ENCODE peak calls at places on chromosomes 11 and 22, in five cellular contexts. E, O, C, I and M are unnamed samples.

GRCh38 chr11:65953471-65953870 is 8.1 kb upstream of the SART1 start:
- DNase-seq in C (no peak), O (no peak), E (no peak), I (no peak), M (no peak)

GRCh38 chr22:30245181-30245984 is 1.2 kb downstream of the LIF start:
- DNase-seq in I (peak; percentile 36), O (no peak), C (no peak), E (no peak), M (no peak)

GRCh38 chr11:34256591-34256990 is 101.2 kb downstream of the ABTB2 start:
- DNase-seq in E (no peak), C (no peak), I (no peak), O (no peak), M (no peak)

GRCh38 chr11:134945993-134946392 is 534.0 kb upstream of the B3GAT1 start:
- DNase-seq in C (no peak), I (no peak), E (no peak), O (peak; percentile 38), M (no peak)

GRCh38 chr11:46710821-46711269 is 8.2 kb upstream of the F2 start:
- DNase-seq in O (peak; percentile 47), E (peak; percentile 91), I (peak; percentile 95), C (peak; percentile 86), M (no peak)

GRCh38 chr22:50016308-50016987 is 3.9 kb upstream of the IL17REL start:
- DNase-seq in C (no peak), I (no peak), O (no peak), E (no peak), M (peak; percentile 5)

GRCh38 chr11:2299773-2300172 is 1.9 kb downstream of the C11orf21 start:
- DNase-seq in I (no peak), E (no peak), C (no peak), O (no peak), M (no peak)

GRCh38 chr22:32583921-32584335 is 109.3 kb downstream of the FBXO7 start:
- DNase-seq in O (no peak), E (no peak), I (peak; percentile 96), C (no peak), M (no peak)

GRCh38 chr11:62452839-62453468 is 34.1 kb downstream of the SCGB1A1 start:
- DNase-seq in C (no peak), I (no peak), E (no peak), O (no peak), M (no peak)

GRCh38 chr11:35344990-35345655 is 74.2 kb downstream of the SLC1A2 start:
- DNase-seq in C (no peak), O (no peak), E (no peak), I (peak; percentile 43), M (no peak)

GRCh38 chr11:132898676-132899075 is 633.6 kb downstream of the OPCML start:
- DNase-seq in I (no peak), C (no peak), E (no peak), O (no peak), M (no peak)

GRCh38 chr11:113994077-113994954 is 19.4 kb downstream of the HTR3A start:
- DNase-seq in E (no peak), O (no peak), C (peak; percentile 18), I (peak; percentile 17), M (peak; percentile 47)

GRCh38 chr11:69704508-69705245 is 855 bp upstream of the FGF19 start:
- DNase-seq in C (no peak), E (no peak), O (no peak), I (no peak), M (peak; percentile 77)

GRCh38 chr22:18076060-18076497 is 1.7 kb upstream of the PEX26 start:
- DNase-seq in C (peak; percentile 77), O (peak; percentile 84), E (peak; percentile 85), I (peak; percentile 94), M (peak; percentile 65)

GRCh38 chr11:123704341-123704740 is 37.1 kb downstream of the ZNF202 start:
- DNase-seq in E (no peak), O (no peak), I (no peak), C (no peak), M (peak; percentile 52)

GRCh38 chr11:64898076-64898445 is 18.9 kb downstream of the ATG2A start:
- DNase-seq in O (no peak), E (no peak), C (no peak), I (no peak), M (no peak)
- TF ChIP-seq CTCF in O (no peak), E (no peak), C (no peak), I (no peak), M (no peak)

GRCh38 chr11:64723907-64724862 is 1.2 kb upstream of the NRXN2 start:
- DNase-seq in E (no peak), C (no peak), I (no peak), O (no peak), M (no peak)
- H3K4me3 ChIP-seq in E (no peak overlapping the region), C (no peak overlapping the region), I (no peak overlapping the region), O (no peak overlapping the region), M (no peak overlapping the region)

DNA sequence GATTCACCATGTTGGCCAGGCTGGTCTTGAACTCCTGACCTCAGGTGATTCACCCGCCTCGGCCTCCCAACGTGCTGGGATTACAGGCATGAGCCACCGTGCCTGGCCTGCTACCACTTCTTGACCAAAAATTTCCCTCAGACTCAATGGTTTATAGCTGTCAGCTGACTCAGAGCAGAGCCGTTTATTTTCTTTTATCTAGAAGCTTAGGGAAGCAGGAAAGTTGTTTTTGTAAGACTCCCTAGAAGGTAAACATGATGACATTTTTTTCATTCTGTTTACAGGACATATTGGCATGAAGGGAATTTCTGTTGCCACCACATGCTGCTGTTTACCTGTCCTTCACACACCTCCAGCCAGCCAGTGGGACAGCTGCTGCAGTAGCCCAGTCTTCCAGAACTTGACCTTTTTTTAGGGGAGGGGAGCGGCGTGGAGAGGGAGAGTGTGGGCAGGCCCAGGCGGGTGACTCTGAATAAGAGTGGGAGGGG is 56.1 kb upstream of the PTPRJ start:
- DNase-seq in O (peak; percentile 63), I (peak; percentile 27), E (no peak), C (no peak), M (no peak)
- TF ChIP-seq CTCF in O (no peak), I (no peak), E (no peak), C (no peak), M (no peak)

DNA sequence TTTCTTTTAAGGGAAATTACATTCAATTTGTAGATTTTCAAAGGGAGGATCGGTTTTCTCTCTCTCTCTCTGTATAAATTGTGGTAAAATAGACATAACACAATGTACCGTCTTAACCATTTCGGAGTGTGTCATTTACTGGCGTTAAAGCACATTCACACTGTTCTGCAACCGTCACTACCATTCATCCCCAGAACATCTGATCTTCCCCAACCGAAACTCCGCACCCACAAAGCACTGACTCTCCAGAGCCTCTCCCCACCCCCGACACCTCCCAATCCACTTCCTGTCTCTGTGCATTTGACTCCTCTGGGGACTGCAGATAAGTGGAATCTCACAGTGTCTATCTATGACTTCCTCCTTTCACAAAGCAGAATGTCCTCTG is 15.9 kb upstream of the GRAMD4 start:
- DNase-seq in E (no peak), I (peak; percentile 49), C (peak; percentile 48), O (no peak), M (no peak)
- H3K4me3 ChIP-seq in E (no peak overlapping the region), I (no peak overlapping the region), C (no peak overlapping the region), O (no peak overlapping the region), M (no peak overlapping the region)

GRCh38 chr11:8702598-8702915 is 20.0 kb downstream of the RPL27A start:
- DNase-seq in O (no peak), E (no peak), I (no peak), C (no peak), M (no peak)
- TF ChIP-seq CTCF in O (no peak), E (no peak), I (no peak), C (no peak), M (no peak)

DNA sequence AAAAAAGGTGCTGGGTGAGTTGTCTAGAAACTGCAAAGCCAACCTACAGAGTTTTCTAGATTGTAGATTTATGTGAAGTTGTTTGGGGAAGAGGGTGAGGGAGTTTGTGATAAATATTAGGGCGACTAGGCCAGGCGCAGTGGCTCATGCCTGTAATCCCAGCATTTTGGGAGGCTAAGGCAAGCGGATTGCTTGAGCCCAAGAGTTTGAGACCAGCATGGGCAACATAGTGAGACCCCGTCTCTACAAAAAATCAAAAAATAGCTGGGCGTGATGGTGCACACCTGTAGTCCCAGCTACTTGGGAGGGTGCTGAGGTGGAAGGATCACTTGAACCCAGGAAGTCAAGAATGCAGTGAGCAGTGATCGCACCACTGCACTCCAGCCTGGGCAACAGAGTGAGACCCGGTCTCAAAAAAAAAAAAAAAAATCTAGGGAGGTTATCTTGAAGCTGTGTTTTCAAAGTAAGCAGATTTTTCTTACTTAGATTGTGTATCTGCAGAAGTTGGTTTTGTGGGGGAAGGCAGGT is 844 bp downstream of the APOL6 start:
- DNase-seq in C (no peak), E (no peak), I (no peak), O (no peak), M (no peak)
- H3K4me3 ChIP-seq in C (peak overlapping the region; percentile 74), E (peak overlapping the region; percentile 49), I (peak overlapping the region; percentile 74), O (peak overlapping the region; percentile 49), M (no peak overlapping the region)

GRCh38 chr11:57458410-57459111 is 1.8 kb upstream of the RTN4RL2 start:
- DNase-seq in O (no peak), C (peak; percentile 52), I (no peak), E (no peak), M (peak; percentile 33)

GRCh38 chr11:57459112-57460016 is 964 bp upstream of the RTN4RL2 start:
- DNase-seq in C (no peak), I (no peak), O (no peak), E (no peak), M (no peak)

GRCh38 chr11:57461841-57462489 is 1.6 kb downstream of the RTN4RL2 start:
- DNase-seq in C (no peak), E (no peak), O (no peak), I (no peak), M (no peak)

GRCh38 chr11:57460756-57461749 is 725 bp downstream of the RTN4RL2 start:
- DNase-seq in O (no peak), I (no peak), C (no peak), E (no peak), M (no peak)

DNA sequence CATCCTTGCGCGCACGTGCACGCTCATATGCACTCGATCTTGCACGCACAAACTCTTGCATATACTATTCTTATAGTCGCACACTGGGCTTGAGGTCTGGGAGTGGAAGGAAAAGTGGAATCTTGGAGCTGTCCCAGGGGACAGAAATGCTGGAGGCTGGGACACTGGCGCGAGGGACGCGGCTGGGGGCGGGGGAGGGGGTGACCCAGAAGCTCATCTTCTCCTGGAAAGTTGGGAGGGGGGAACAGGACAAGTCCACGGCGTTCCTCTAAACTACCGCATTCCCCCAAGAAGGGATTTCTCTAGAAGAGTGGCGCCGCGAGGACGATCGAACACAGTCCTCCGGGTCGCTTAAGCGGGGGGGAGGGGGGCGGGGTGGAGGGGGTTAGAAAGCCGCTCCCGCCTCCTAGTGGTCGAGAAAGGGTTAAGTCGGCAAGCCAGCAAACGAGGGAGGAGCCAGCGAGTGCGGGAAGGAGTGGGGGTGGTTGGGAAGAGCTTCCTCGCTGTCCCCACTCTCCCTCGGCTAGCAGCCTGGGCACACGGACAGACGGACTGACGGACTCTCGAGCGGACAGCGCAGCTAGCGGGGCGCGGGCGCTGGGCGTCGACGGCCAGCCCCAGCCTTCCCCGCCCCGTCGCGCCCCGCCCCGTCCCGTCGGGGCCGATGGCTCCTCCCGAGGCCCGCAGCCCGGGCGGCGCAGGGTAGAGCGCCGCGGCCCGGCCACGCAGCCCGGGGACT is at the start of gene RTN4RL2:
- DNase-seq in I (peak; percentile 54), C (peak; percentile 49), E (no peak), O (no peak), M (peak; percentile 47)
- TF ChIP-seq CTCF in I (peak; percentile 37), C (no peak), E (no peak), O (peak; percentile 46), M (no peak)